ENCODE peak calls at places on chromosomes 6 and 20, in five cellular contexts. T is stomach, R is prostate gland, I is breast epithelium, U is A549. F is an unnamed sample.

GRCh38 chr20:45792513-45793118 is 862 bp downstream of the DNTTIP1 start:
- DNase-seq in T (no peak), U (no peak), I (no peak), R (no peak), F (no peak)

GRCh38 chr6:119261944-119262284 is 87.6 kb downstream of the MAN1A1 start:
- DNase-seq in U (no peak), R (no peak), I (no peak), T (no peak), F (no peak)

GRCh38 chr20:10893331-10893730 is 219.5 kb upstream of the JAG1 start:
- DNase-seq in I (no peak), R (no peak), T (no peak), U (no peak), F (no peak)

GRCh38 chr6:26327450-26328264 is 37.3 kb upstream of the BTN3A2 start:
- DNase-seq in I (no peak), T (no peak), R (no peak), U (no peak), F (peak)

GRCh38 chr6:146041282-146041681 is 12.4 kb downstream of the GRM1 start:
- DNase-seq in T (no peak), R (no peak), U (no peak), I (no peak), F (peak)

GRCh38 chr6:170405311-170405975 is 98.9 kb downstream of the FAM120B start:
- DNase-seq in U (no peak), T (no peak), R (no peak), I (no peak), F (no peak)

GRCh38 chr20:62410742-62411478 is 3.8 kb upstream of the CABLES2 start:
- DNase-seq in U (no peak), I (no peak), R (no peak), T (no peak), F (no peak)

GRCh38 chr6:90462102-90462501 is 124.8 kb downstream of the MAP3K7 start:
- DNase-seq in R (no peak), U (no peak), T (no peak), I (no peak), F (no peak)

GRCh38 chr6:116762235-116762634 is 3.3 kb downstream of the FAM162B start:
- DNase-seq in R (no peak), I (no peak), U (no peak), T (no peak), F (no peak)

GRCh38 chr6:47454713-47455396 is 22.7 kb upstream of the CD2AP start:
- DNase-seq in R (no peak), U (no peak), T (no peak), I (no peak), F (no peak)

GRCh38 chr6:104118274-104118673 is 741.4 kb downstream of the HACE1 start:
- DNase-seq in T (no peak), I (no peak), U (no peak), R (no peak), F (no peak)

GRCh38 chr20:62583424-62583920 is 58.8 kb upstream of the SLCO4A1 start:
- DNase-seq in I (no peak), R (no peak), U (no peak), T (no peak), F (peak)

GRCh38 chr6:154345811-154346210 is 10.8 kb downstream of the IPCEF1 start:
- DNase-seq in R (no peak), I (no peak), T (no peak), U (no peak), F (no peak)

GRCh38 chr6:1163501-1163900 is 148.4 kb upstream of the FOXQ1 start:
- DNase-seq in R (no peak), U (no peak), T (no peak), I (no peak), F (no peak)

GRCh38 chr6:26502169-26502568 is 2.1 kb downstream of the BTN1A1 start:
- DNase-seq in I (no peak), U (no peak), T (no peak), R (no peak), F (no peak)

GRCh38 chr6:132072831-132073230 is 121.7 kb upstream of the CCN2 start:
- DNase-seq in I (no peak), T (no peak), U (no peak), R (no peak), F (no peak)

GRCh38 chr20:58471161-58471834 is 43.9 kb downstream of the APCDD1L start:
- DNase-seq in U (no peak), T (no peak), R (no peak), I (no peak), F (peak)

GRCh38 chr6:27503436-27504030 is 30.6 kb upstream of the ZNF184 start:
- DNase-seq in U (no peak), R (peak), T (peak), I (no peak), F (peak)

GRCh38 chr20:38277691-38278090 is 17.2 kb upstream of the KIAA1755 start:
- DNase-seq in R (no peak), I (no peak), T (no peak), U (no peak), F (no peak)

GRCh38 chr6:121563286-121563685 is 127.8 kb downstream of the GJA1 start:
- DNase-seq in U (no peak), R (no peak), T (no peak), I (no peak), F (no peak)

GRCh38 chr6:157513004-157513603 is 132.1 kb downstream of the ZDHHC14 start:
- DNase-seq in U (no peak), R (no peak), T (no peak), I (no peak), F (no peak)

GRCh38 chr20:53993310-53993709 is 77.1 kb downstream of the BCAS1 start:
- DNase-seq in R (no peak), T (no peak), I (no peak), U (no peak), F (no peak)

GRCh38 chr6:23981923-23982322 is 144.1 kb upstream of the NRSN1 start:
- DNase-seq in T (no peak), R (no peak), I (no peak), U (no peak), F (no peak)

GRCh38 chr6:39938773-39939381 is 4.6 kb upstream of the MOCS1 start:
- DNase-seq in R (no peak), T (no peak), U (no peak), I (no peak), F (no peak)

GRCh38 chr6:110363748-110364147 is 5.6 kb upstream of the METTL24 start:
- DNase-seq in U (no peak), R (no peak), T (no peak), I (no peak), F (no peak)
- TF ChIP-seq POLR2A in U (no peak), R (no peak), T (no peak), I (no peak), F (no peak)

DNA sequence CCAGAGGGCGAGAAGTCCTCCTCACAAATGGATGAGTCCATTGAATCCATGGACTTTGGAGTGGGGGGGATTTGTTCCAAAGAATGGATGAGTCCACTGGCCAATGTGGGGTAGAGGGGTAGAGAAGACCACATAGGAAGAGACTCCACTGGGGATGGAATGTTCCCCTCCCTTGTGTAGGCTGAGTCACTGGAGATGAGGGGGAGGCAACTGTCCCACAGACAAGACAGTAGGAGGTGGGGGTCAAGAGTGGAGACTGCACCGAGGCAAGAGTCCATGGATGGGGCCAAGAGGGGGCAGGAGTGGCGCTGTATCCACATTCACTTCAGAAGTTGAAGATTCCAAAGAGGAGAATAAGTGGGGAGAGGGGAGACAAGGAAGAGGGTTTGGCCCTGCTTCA is 4.4 kb downstream of the EGFL8 start:
- DNase-seq in T (no peak), I (no peak), R (no peak), U (no peak), F (no peak)
- TF ChIP-seq POLR2A in T (no peak), I (no peak), R (no peak), U (no peak), F (no peak)

DNA sequence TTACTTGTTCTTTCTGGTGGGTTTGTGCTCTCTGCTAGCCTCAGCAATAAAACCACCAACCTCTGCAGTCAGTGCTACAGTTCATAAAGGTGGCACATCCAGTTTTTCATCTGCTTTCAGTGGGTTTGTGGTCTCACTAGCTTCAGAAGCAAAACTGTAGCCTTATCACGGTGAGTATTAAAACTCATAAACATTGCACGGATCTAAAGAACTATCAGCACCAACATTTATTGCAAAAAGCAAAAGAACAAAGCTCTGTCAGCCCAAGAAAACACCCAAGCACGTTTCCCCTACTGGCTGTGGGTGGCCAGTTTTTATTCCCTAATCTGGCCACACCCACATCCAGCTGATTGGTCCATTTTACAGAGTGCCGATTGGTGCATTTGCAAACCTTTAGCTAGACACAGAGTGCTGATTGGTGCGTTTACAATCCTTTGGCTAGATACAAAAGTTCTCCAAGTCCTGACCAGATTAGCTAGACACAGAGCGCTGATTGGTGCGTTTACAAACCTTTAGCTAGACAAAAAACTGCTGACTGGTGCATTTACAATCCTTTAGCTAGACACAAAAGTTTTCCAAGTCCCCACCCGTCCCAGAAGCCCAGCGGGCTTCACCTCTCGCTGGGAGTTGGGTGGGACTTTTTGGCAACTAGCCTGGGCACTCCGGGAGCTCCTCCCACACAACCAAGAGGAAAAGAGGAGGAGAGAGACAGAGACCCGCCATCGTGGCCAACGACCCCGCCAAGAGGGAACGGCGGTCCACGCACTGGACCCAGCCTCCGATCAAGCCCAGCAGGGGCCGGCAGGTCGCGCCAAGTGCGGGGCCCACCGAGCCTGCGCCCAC is 3.3 kb upstream of the TMEM14C start:
- DNase-seq in U (no peak), R (no peak), T (no peak), I (no peak), F (peak)
- TF ChIP-seq POLR2A in U (no peak), R (no peak), T (no peak), I (no peak), F (no peak)

DNA sequence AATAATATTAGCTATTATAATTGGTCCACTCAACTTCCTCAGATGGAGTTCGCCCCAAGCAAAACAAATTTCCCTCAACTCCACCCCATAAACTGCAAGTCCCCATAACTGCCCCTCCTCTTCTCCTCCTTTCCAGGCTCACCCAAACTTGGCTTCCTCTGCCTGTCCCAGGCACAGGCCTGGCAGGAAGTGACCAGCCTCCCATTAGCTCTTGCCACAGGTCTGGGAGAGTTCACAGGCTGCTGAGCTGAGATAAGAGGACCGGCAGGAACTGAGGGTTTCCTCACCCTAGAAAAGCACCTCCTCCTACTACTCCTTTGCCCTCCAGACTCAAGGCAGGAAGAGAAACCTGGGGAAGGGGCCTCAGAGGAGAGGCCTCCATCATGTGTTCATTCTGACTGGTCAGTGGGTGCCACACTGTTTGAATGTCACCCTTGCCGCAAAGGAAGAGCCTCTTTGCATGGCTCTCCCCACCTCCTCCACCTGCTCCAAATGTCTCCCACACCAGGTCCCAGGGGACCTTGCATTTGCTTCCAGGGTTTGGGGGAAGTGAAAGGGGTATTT is 24.5 kb upstream of the SMIM29 start:
- DNase-seq in I (no peak), T (peak), R (no peak), U (no peak), F (no peak)
- TF ChIP-seq POLR2A in I (no peak), T (no peak), R (no peak), U (no peak), F (no peak)

DNA sequence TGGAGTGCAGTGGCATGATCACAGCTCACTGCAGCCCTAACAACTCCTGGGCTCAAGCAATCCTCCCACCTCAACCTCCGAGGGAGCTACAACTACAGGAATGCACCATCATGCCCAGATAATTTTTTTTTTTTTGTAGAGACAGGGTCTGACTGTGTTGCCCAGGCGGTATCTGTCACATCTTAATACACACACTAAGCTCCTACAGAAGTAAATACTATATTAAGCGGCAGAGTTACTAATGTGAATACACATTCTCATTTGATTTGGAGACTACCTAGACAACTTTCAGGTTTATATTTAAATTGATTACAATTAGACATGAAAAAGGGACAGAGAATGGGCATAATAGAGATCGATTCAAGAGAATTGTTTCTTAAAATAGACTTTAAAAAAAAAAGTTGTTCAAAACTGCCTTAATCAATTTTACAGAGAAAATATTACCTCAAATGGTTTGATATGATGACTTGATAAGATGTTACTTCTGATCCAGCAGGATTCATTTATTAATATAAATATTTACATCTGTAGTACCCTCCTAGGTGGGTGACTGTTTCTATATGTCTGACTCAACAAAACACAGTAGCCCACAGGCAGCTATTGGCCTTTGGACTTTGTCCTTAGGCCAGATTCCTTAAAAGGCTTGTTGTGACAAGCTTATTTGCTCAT is 7.1 kb upstream of the LOC128125822 start:
- DNase-seq in T (no peak), U (peak), R (no peak), I (no peak), F (no peak)
- TF ChIP-seq POLR2A in T (no peak), U (no peak), R (no peak), I (no peak), F (no peak)

DNA sequence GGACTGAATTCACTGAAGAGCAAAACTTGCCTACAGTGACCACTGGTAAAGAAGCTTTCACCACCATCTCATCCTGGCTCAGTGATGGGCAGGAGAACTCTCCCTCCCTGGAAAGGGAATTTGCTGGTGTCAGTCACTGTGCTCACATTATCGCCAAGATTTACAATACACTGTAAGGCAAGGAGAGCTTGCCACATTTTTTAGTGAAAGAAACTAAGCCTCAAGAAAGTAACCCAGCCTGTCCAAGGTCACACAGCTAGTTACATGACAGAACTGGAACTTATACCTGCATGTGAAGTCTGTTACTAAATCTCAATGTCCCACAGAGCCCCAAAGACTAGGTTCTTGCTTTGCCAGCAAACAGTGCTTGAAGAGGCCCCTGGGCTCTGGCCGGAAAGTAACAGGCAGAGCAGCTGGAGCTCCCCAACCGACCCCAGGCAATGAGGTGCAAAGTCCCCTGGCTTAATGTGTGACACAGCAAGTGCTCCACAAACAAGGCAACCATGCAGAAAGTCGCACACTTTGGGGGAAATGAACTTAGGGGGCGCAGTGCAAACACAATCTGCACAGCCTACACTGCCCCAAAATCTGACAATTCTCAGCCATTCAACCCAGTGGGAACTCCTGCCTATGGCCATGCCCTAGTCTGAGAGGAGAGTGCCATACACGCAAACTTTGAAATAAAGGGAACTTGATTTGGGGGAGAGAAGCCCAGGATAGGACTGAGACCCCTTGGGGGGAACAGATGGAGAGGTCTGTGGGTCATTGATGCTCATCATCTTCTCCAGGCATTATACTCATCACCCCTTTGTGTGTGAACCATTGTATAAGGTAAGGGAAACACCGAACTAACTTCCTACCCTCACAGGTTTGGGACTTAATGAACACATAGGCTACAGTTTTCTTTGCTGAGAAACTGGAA is 1.9 kb downstream of the BCL2L1 start:
- DNase-seq in R (no peak), I (no peak), U (no peak), T (peak), F (no peak)
- TF ChIP-seq POLR2A in R (no peak), I (no peak), U (no peak), T (no peak), F (no peak)

DNA sequence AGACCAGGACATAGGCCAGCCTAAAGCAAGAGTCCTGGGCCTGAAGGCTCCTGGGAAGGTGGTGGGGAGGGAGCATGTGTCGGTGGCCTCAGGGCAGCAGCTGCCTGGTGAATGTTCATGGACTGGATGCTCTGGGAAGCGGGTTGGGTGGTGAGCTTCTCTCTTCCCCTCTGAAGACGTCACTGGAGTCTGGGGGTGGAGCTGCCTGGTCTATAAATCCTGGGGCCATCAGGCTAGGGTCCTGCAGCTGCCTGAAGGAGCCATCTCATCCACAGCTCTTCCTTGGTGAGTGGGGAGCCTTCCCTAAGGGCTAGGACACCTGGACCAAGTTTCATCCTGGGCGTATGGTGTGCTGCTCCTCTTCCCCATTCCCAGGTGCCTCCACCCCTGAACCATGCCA is at the start of gene GNRH2:
- DNase-seq in I (no peak), U (no peak), R (no peak), T (no peak), F (no peak)
- TF ChIP-seq POLR2A in I (no peak), U (no peak), R (no peak), T (no peak), F (no peak)

GRCh38 chr20:50415516-50416268 is 94.5 kb upstream of the PTPN1 start:
- DNase-seq in T (peak), I (peak), U (peak), R (peak), F (peak)
- TF ChIP-seq POLR2A in T (peak), I (no peak), U (no peak), R (peak), F (no peak)